ENCODE peak calls at places on chromosomes 11 and 22, in ten cellular contexts. O is CD8-positive, alpha-beta memory T cell; I is small intestine; P is cardiac muscle cell; B is astrocyte; D is PC-3; R is neuronal stem cell; M is thoracic aorta; J is neural progenitor cell; E is sigmoid colon. F is an unnamed sample. For H3K4me1, the result is how much of the 10 kb centered on the place peaks cover.

GRCh38 chr11:64241175-64241429 is 207 bp downstream of the FKBP2 start:
- DNase-seq in O (no peak), I (no peak), P (no peak), B (no peak), D (no peak), R (no peak), M (no peak), J (no peak), E (no peak), F (no peak)

GRCh38 chr22:48532986-48533385 is 1294.7 kb downstream of the BRD1 start:
- DNase-seq in O (no peak), I (no peak), P (no peak), B (no peak), D (no peak), R (no peak), M (no peak), J (no peak), E (no peak), F (no peak)

GRCh38 chr11:1763796-1764661 is at the start of gene CTSD:
- DNase-seq in O (peak), I (peak), P (peak), B (peak), D (peak), R (peak), M (peak), J (peak), E (peak), F (peak)

GRCh38 chr11:29305456-29306232 is 711.2 kb downstream of the KCNA4 start:
- DNase-seq in O (no peak), I (no peak), P (no peak), B (no peak), D (no peak), R (no peak), M (no peak), J (no peak), E (no peak), F (no peak)

GRCh38 chr11:83006877-83007330 is 64.8 kb downstream of the RAB30 start:
- DNase-seq in O (no peak), I (no peak), P (no peak), B (no peak), D (peak), R (no peak), M (no peak), J (no peak), E (no peak), F (no peak)

GRCh38 chr22:20986365-20986764 is 4.3 kb downstream of the LZTR1 start:
- DNase-seq in O (no peak), I (no peak), P (no peak), B (no peak), D (no peak), R (no peak), M (no peak), J (no peak), E (no peak), F (no peak)

GRCh38 chr22:29311468-29312217 is 3.9 kb downstream of the RASL10A start:
- DNase-seq in O (no peak), I (no peak), P (no peak), B (no peak), D (no peak), R (no peak), M (no peak), J (no peak), E (no peak), F (no peak)

GRCh38 chr11:57484141-57484710 is 23.9 kb downstream of the RTN4RL2 start:
- DNase-seq in O (no peak), I (no peak), P (no peak), B (no peak), D (no peak), R (no peak), M (no peak), J (no peak), E (no peak), F (no peak)

GRCh38 chr22:23035557-23036277 is 34.6 kb upstream of the GNAZ start:
- DNase-seq in O (no peak), I (no peak), P (no peak), B (no peak), D (no peak), R (no peak), M (no peak), J (no peak), E (no peak), F (no peak)

GRCh38 chr22:42959472-42960145 is 55.3 kb downstream of the PACSIN2 start:
- DNase-seq in O (no peak), I (peak), P (peak), B (peak), D (no peak), R (no peak), M (no peak), J (no peak), E (peak), F (peak)

GRCh38 chr11:117180020-117180419 is 1.5 kb downstream of the SIDT2 start:
- DNase-seq in O (no peak), I (no peak), P (no peak), B (no peak), D (no peak), R (no peak), M (no peak), J (no peak), E (peak), F (no peak)

GRCh38 chr11:66694056-66694410 is 16.3 kb upstream of the RBM4B start:
- DNase-seq in O (no peak), I (no peak), P (no peak), B (no peak), D (no peak), R (no peak), M (no peak), J (no peak), E (no peak), F (no peak)

GRCh38 chr11:13339196-13340153 is 61.9 kb downstream of the BMAL1 start:
- DNase-seq in O (peak), I (no peak), P (no peak), B (peak), D (peak), R (no peak), M (no peak), J (no peak), E (no peak), F (peak)

GRCh38 chr11:70364745-70365535 is 33.4 kb upstream of the CTTN start:
- DNase-seq in O (peak), I (peak), P (no peak), B (no peak), D (no peak), R (no peak), M (no peak), J (no peak), E (no peak), F (no peak)

GRCh38 chr11:43681543-43681942 is 1.0 kb downstream of the HSD17B12 start:
- DNase-seq in O (no peak), I (peak), P (peak), B (peak), D (peak), R (no peak), M (no peak), J (no peak), E (no peak), F (peak)

GRCh38 chr11:117071344-117071787 is 26.9 kb downstream of the SIK3 start:
- DNase-seq in O (no peak), I (peak), P (peak), B (no peak), D (peak), R (no peak), M (no peak), J (no peak), E (peak), F (peak)

GRCh38 chr11:14288189-14288935 is 70.6 kb downstream of the RRAS2 start:
- DNase-seq in O (no peak), I (no peak), P (no peak), B (peak), D (peak), R (no peak), M (no peak), J (no peak), E (no peak), F (no peak)

GRCh38 chr11:62370743-62371440 is 33.6 kb downstream of the ASRGL1 start:
- DNase-seq in O (peak), I (peak), P (no peak), B (no peak), D (no peak), R (no peak), M (no peak), J (no peak), E (no peak), F (no peak)

GRCh38 chr11:104061851-104062521 is 25.5 kb downstream of the DDI1 start:
- DNase-seq in O (no peak), I (no peak), P (no peak), B (no peak), D (no peak), R (no peak), M (no peak), J (no peak), E (no peak), F (peak)

GRCh38 chr11:68776442-68777235 is 25.3 kb upstream of the TESMIN start:
- DNase-seq in O (no peak), I (no peak), P (no peak), B (no peak), D (no peak), R (no peak), M (no peak), J (no peak), E (no peak), F (no peak)

GRCh38 chr22:35212020-35212419 is 45.3 kb upstream of the HMGXB4 start:
- DNase-seq in O (no peak), I (no peak), P (no peak), B (peak), D (peak), R (no peak), M (no peak), J (no peak), E (no peak), F (peak)

GRCh38 chr22:48779211-48779643 is 1048.4 kb downstream of the BRD1 start:
- DNase-seq in O (no peak), I (no peak), P (no peak), B (no peak), D (no peak), R (no peak), M (no peak), J (no peak), E (peak), F (no peak)

GRCh38 chr11:78080818-78081495 is 1.3 kb upstream of the NDUFC2 start:
- DNase-seq in O (no peak), I (no peak), P (no peak), B (peak), D (peak), R (no peak), M (no peak), J (no peak), E (no peak), F (no peak)

GRCh38 chr22:46795140-46795539 is 32.7 kb downstream of the TBC1D22A start:
- DNase-seq in O (no peak), I (no peak), P (no peak), B (no peak), D (no peak), R (no peak), M (no peak), J (no peak), E (peak), F (no peak)

GRCh38 chr11:70517996-70518907 is 119.9 kb downstream of the CTTN start:
- DNase-seq in O (no peak), I (no peak), P (no peak), B (peak), D (peak), R (no peak), M (no peak), J (no peak), E (no peak), F (no peak)

GRCh38 chr11:20000393-20001134 is 159.7 kb downstream of the DBX1 start:
- DNase-seq in O (no peak), I (no peak), P (peak), B (no peak), D (no peak), R (peak), M (no peak), J (peak), E (no peak), F (peak)

GRCh38 chr11:135069884-135070283 is 657.8 kb upstream of the B3GAT1 start:
- DNase-seq in O (no peak), I (no peak), P (no peak), B (no peak), D (peak), R (no peak), M (no peak), J (no peak), E (no peak), F (no peak)

GRCh38 chr11:64004590-64004984 is 18.3 kb downstream of the OTUB1 start:
- DNase-seq in O (no peak), I (no peak), P (no peak), B (no peak), D (no peak), R (no peak), M (no peak), J (no peak), E (no peak), F (no peak)

DNA sequence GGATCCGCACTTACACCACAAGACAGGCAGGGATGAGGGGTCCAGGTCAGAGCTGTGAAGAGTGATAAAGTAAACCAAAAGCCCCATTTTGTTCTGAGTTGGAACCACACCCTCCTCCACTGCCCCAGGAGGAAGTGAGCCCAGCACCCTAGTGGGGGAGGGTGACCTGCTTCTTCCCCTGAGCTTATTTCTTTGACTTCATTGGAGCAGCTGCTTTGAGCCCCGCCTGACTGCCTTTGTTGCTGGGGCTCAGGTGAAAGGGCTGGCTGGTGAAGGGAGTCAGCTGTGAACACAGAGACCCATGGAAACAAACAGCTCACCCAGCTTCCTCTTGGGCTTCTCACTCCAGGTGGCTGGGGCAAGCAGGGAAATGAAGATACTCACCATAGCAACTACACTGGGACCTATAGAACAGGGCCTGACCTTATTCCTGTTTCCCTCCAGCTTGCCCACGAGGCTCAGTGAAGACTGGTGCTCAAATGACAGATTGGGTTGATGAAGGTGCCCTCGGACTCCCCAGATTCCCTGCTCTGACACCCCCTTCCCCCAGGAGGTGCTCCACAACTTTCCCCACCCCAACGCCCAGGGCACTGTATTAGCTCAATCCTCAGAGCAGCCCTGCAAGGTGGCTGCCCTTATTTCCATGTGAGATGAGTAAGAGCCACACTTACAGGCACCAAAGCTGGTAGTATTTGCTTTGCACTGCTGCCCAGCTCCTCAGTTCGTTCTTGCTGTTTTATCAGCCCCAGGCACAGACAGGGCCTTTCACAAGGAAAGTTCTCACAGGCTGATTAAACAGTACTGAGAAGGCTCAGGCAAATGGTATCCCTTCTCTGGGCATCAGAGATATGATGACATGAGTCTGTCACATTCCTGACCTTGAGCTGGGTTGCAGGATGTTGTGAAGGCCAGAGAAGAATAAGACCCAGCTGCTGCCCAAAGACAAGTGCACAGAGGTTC is 2.4 kb downstream of the UCP2 start:
- DNase-seq in O (peak), I (peak), P (no peak), B (no peak), D (peak), R (no peak), M (no peak), J (no peak), E (peak), F (peak)
- H3K4me1 ChIP-seq in O (half or more), I (under half), P (under half), B (under half), D (under half), R (under half), M (under half), J (under half), E (under half), F (under half)

DNA sequence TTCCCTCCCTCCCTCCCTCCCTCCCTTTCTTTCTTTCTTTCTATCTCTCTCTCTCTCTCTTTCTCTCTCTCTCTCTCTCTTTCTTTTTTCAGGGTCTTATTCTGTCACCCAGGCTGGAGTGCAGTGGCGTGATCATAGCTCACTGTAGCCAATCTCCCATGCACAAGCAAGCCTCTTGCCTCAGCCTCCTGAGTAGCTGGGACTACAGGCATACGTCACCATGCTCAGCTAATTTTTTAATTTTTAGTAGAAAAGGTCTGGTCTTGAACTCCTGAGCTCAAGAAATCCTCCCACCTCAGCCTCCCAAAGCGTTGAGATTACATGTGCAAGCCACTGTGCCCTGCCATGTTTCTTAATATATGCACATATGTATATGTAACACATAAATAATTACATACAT is 19.0 kb downstream of the TSKU start:
- DNase-seq in O (no peak), I (no peak), P (no peak), B (no peak), D (no peak), R (no peak), M (no peak), J (no peak), E (no peak), F (no peak)
- H3K4me1 ChIP-seq in O (under half), I (under half), P (under half), B (under half), D (under half), R (under half), M (under half), J (under half), E (under half), F (under half)

GRCh38 chr11:128724891-128725611 is 31.2 kb downstream of the FLI1 start:
- DNase-seq in O (no peak), I (no peak), P (no peak), B (no peak), D (no peak), R (no peak), M (no peak), J (no peak), E (no peak), F (no peak)
- H3K4me1 ChIP-seq in O (half or more), I (under half), P (under half), B (under half), D (under half), R (under half), M (under half), J (under half), E (under half), F (under half)

GRCh38 chr11:119794756-119795155 is 65.8 kb upstream of the NECTIN1 start:
- DNase-seq in O (no peak), I (no peak), P (no peak), B (no peak), D (no peak), R (no peak), M (no peak), J (no peak), E (no peak), F (no peak)
- H3K4me1 ChIP-seq in O (under half), I (under half), P (under half), B (half or more), D (under half), R (under half), M (under half), J (half or more), E (under half), F (under half)

DNA sequence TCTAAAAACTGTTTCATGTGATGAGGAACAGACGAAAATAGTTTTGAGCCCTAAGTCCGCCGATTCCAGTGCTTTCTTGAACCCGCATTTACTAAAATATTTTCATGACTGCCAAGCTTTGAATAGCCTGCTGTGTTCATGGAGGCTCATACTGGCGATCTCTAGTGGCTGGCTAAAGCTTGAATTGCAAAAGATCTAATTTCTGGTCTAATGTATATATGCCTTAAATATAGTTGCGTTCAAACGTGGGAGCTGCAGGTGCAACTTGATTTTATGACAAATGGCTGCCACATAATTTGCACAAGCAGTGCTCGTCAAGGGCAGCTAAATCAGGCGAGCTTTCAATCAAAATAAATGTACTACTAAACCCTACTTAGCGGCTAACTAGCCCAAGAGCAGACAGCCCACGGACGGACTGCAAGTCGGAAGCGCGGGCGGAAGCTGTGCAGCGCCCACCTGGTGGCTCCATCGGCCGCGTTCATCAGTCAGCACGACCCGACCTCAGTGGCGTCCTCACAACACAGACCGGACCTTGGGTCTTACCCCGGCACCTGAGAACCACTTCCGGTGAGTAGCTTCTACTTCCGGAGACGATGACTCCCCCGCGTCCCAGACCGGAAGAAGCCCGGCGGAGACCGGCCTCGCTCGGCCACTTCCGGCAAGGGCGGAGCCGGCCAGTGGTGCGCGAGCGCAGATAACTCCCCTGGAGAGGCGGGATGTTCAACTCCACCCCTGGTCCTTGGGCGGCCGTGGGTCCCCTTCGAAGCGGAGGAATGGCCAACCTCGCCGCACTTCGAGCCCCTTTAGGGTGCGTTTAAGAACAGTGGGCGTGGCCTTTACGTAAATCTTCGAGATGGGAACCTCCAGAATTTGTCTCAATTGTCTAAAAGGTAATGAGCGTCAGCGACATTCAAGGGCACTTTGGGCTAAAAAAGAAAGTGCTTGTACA is 6.1 kb downstream of the RPL27A start:
- DNase-seq in O (peak), I (peak), P (peak), B (peak), D (peak), R (peak), M (peak), J (peak), E (peak), F (peak)
- H3K4me1 ChIP-seq in O (under half), I (under half), P (under half), B (half or more), D (half or more), R (under half), M (under half), J (under half), E (under half), F (under half)

GRCh38 chr22:37163096-37163489 is 13.4 kb upstream of the IL2RB start:
- DNase-seq in O (peak), I (no peak), P (no peak), B (no peak), D (no peak), R (no peak), M (no peak), J (no peak), E (no peak), F (no peak)

GRCh38 chr22:37164535-37164887 is 14.8 kb upstream of the IL2RB start:
- DNase-seq in O (no peak), I (no peak), P (no peak), B (no peak), D (no peak), R (no peak), M (no peak), J (no peak), E (no peak), F (no peak)

GRCh38 chr22:37161442-37161841 is 11.7 kb upstream of the IL2RB start:
- DNase-seq in O (no peak), I (no peak), P (no peak), B (no peak), D (peak), R (no peak), M (no peak), J (no peak), E (no peak), F (no peak)

GRCh38 chr22:37163618-37164534 is 14.2 kb upstream of the IL2RB start:
- DNase-seq in O (peak), I (no peak), P (no peak), B (no peak), D (no peak), R (no peak), M (no peak), J (no peak), E (no peak), F (no peak)

GRCh38 chr22:37162221-37163095 is 12.7 kb upstream of the IL2RB start:
- DNase-seq in O (peak), I (peak), P (no peak), B (no peak), D (no peak), R (no peak), M (no peak), J (no peak), E (no peak), F (no peak)
- H3K4me1 ChIP-seq in O (half or more), I (under half), P (under half), B (under half), D (under half), R (under half), M (under half), J (under half), E (under half), F (under half)

GRCh38 chr22:27128461-27129080 is 471.2 kb downstream of the MIAT start:
- DNase-seq in O (no peak), I (no peak), P (peak), B (no peak), D (no peak), R (no peak), M (no peak), J (no peak), E (no peak), F (no peak)
- H3K4me1 ChIP-seq in O (under half), I (under half), P (under half), B (under half), D (under half), R (under half), M (under half), J (under half), E (under half), F (under half)